ENCODE peak calls at places on chromosome 17, in seven cellular contexts. One of them, this sample, is unnamed.

GRCh38 chr17:8052256-8053252 is 13.7 kb downstream of the ALOX15B start:
- DNase-seq in GM23338: no peak
- DNase-seq in left ventricle myocardium inferior: no peak
- DNase-seq in adrenal gland: no peak
- DNase-seq in uterus: no peak
- DNase-seq in GM23248: no peak
- DNase-seq in aorta: peak
- DNase-seq in this sample: no peak

GRCh38 chr17:63232565-63233310 is 213.4 kb downstream of the CYB561 start:
- DNase-seq in adrenal gland: no peak
- DNase-seq in left ventricle myocardium inferior: no peak
- DNase-seq in GM23248: no peak
- DNase-seq in uterus: no peak
- DNase-seq in GM23338: peak
- DNase-seq in aorta: peak
- DNase-seq in this sample: no peak

GRCh38 chr17:44863254-44863918 is 15.7 kb downstream of the HIGD1B start:
- DNase-seq in uterus: no peak
- DNase-seq in adrenal gland: peak
- DNase-seq in aorta: peak
- DNase-seq in left ventricle myocardium inferior: no peak
- DNase-seq in GM23248: no peak
- DNase-seq in GM23338: no peak
- DNase-seq in this sample: no peak

GRCh38 chr17:61456688-61457225 is 4.5 kb downstream of the TBX4 start:
- DNase-seq in uterus: no peak
- DNase-seq in adrenal gland: no peak
- DNase-seq in left ventricle myocardium inferior: no peak
- DNase-seq in GM23248: peak
- DNase-seq in aorta: peak
- DNase-seq in GM23338: no peak
- DNase-seq in this sample: no peak

GRCh38 chr17:30961213-30962188 is 9.3 kb upstream of the RNF135 start:
- DNase-seq in left ventricle myocardium inferior: no peak
- DNase-seq in adrenal gland: no peak
- DNase-seq in uterus: no peak
- DNase-seq in aorta: peak
- DNase-seq in GM23248: peak
- DNase-seq in GM23338: peak
- DNase-seq in this sample: no peak

GRCh38 chr17:79223471-79223870 is 148.8 kb downstream of the ENGASE start:
- DNase-seq in GM23248: no peak
- DNase-seq in aorta: no peak
- DNase-seq in adrenal gland: no peak
- DNase-seq in GM23338: no peak
- DNase-seq in uterus: no peak
- DNase-seq in left ventricle myocardium inferior: no peak
- DNase-seq in this sample: peak

GRCh38 chr17:41689497-41690299 is 1.0 kb downstream of the EIF1 start:
- DNase-seq in aorta: no peak
- DNase-seq in left ventricle myocardium inferior: no peak
- DNase-seq in uterus: peak
- DNase-seq in adrenal gland: peak
- DNase-seq in GM23338: peak
- DNase-seq in GM23248: peak
- DNase-seq in this sample: peak

GRCh38 chr17:8103549-8103948 is 14.8 kb downstream of the ALOXE3 start:
- DNase-seq in left ventricle myocardium inferior: no peak
- DNase-seq in GM23338: no peak
- DNase-seq in uterus: no peak
- DNase-seq in GM23248: peak
- DNase-seq in adrenal gland: peak
- DNase-seq in aorta: no peak
- DNase-seq in this sample: no peak

GRCh38 chr17:59842901-59843652 is 49.7 kb downstream of the TUBD1 start:
- DNase-seq in GM23338: peak
- DNase-seq in GM23248: peak
- DNase-seq in adrenal gland: peak
- DNase-seq in uterus: no peak
- DNase-seq in aorta: peak
- DNase-seq in left ventricle myocardium inferior: no peak
- DNase-seq in this sample: no peak

GRCh38 chr17:41688641-41689496 is at the start of gene EIF1:
- DNase-seq in left ventricle myocardium inferior: peak
- DNase-seq in aorta: peak
- DNase-seq in uterus: peak
- DNase-seq in adrenal gland: peak
- DNase-seq in GM23338: peak
- DNase-seq in GM23248: peak
- DNase-seq in this sample: peak

GRCh38 chr17:29726721-29727252 is 104.1 kb upstream of the CORO6 start:
- DNase-seq in adrenal gland: no peak
- DNase-seq in uterus: no peak
- DNase-seq in aorta: no peak
- DNase-seq in GM23248: peak
- DNase-seq in left ventricle myocardium inferior: no peak
- DNase-seq in GM23338: no peak
- DNase-seq in this sample: peak

GRCh38 chr17:78330570-78331224 is 29.2 kb downstream of the SOCS3 start:
- DNase-seq in GM23248: no peak
- DNase-seq in aorta: no peak
- DNase-seq in adrenal gland: no peak
- DNase-seq in GM23338: no peak
- DNase-seq in uterus: peak
- DNase-seq in left ventricle myocardium inferior: no peak
- DNase-seq in this sample: no peak

GRCh38 chr17:50431219-50431618 is 5.2 kb downstream of the ACSF2 start:
- DNase-seq in adrenal gland: no peak
- DNase-seq in GM23338: no peak
- DNase-seq in left ventricle myocardium inferior: no peak
- DNase-seq in aorta: no peak
- DNase-seq in GM23248: no peak
- DNase-seq in uterus: no peak
- DNase-seq in this sample: no peak

GRCh38 chr17:75271233-75271954 is 363 bp upstream of the MIF4GD start:
- DNase-seq in uterus: peak
- DNase-seq in GM23338: peak
- DNase-seq in left ventricle myocardium inferior: peak
- DNase-seq in adrenal gland: peak
- DNase-seq in aorta: peak
- DNase-seq in GM23248: peak
- DNase-seq in this sample: peak
- H3K27ac ChIP-seq in uterus: peak
- H3K27ac ChIP-seq in GM23338: no peak
- H3K27ac ChIP-seq in left ventricle myocardium inferior: peak
- H3K27ac ChIP-seq in adrenal gland: peak
- H3K27ac ChIP-seq in aorta: no peak
- H3K27ac ChIP-seq in GM23248: no peak
- H3K27ac ChIP-seq in this sample: no peak

GRCh38 chr17:40176409-40177110 is 710 bp upstream of the RAPGEFL1 start:
- DNase-seq in uterus: no peak
- DNase-seq in aorta: no peak
- DNase-seq in GM23338: no peak
- DNase-seq in GM23248: no peak
- DNase-seq in adrenal gland: no peak
- DNase-seq in left ventricle myocardium inferior: no peak
- DNase-seq in this sample: no peak
- H3K27ac ChIP-seq in uterus: no peak
- H3K27ac ChIP-seq in aorta: no peak
- H3K27ac ChIP-seq in GM23338: peak
- H3K27ac ChIP-seq in GM23248: no peak
- H3K27ac ChIP-seq in adrenal gland: no peak
- H3K27ac ChIP-seq in left ventricle myocardium inferior: no peak
- H3K27ac ChIP-seq in this sample: no peak

GRCh38 chr17:65279456-65279855 is 142.3 kb downstream of the RGS9 start:
- DNase-seq in adrenal gland: no peak
- DNase-seq in aorta: no peak
- DNase-seq in GM23338: no peak
- DNase-seq in left ventricle myocardium inferior: no peak
- DNase-seq in GM23248: no peak
- DNase-seq in uterus: no peak
- DNase-seq in this sample: no peak

GRCh38 chr17:65278050-65278819 is 141.1 kb downstream of the RGS9 start:
- DNase-seq in GM23338: peak
- DNase-seq in uterus: no peak
- DNase-seq in left ventricle myocardium inferior: no peak
- DNase-seq in GM23248: peak
- DNase-seq in adrenal gland: peak
- DNase-seq in aorta: no peak
- DNase-seq in this sample: peak

GRCh38 chr17:65278820-65279184 is 141.6 kb downstream of the RGS9 start:
- DNase-seq in GM23248: no peak
- DNase-seq in GM23338: no peak
- DNase-seq in aorta: no peak
- DNase-seq in uterus: no peak
- DNase-seq in adrenal gland: no peak
- DNase-seq in left ventricle myocardium inferior: no peak
- DNase-seq in this sample: no peak

DNA sequence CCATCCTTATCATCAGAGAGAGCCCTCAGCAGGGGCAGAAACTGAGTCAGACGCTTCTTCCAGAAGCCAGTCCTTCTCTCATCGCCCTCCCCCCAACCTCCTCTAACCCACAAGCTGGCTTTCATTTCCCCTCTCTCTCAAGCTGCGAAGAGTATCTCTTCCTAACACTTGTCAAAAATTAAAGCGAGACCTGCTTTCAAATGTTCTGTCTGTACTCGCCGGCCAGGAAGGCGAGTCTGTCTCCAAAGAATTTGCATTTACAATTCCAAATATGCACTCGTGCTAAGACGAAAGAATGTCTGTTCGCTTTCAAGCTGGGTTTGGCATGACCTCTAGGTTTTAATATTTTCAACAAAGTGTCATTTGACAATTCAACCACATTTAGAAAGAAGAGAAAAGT is 140.4 kb downstream of the RGS9 start:
- DNase-seq in aorta: no peak
- DNase-seq in GM23248: peak
- DNase-seq in uterus: no peak
- DNase-seq in adrenal gland: no peak
- DNase-seq in left ventricle myocardium inferior: no peak
- DNase-seq in GM23338: no peak
- DNase-seq in this sample: no peak
- H3K27ac ChIP-seq in aorta: no peak
- H3K27ac ChIP-seq in GM23248: no peak
- H3K27ac ChIP-seq in uterus: no peak
- H3K27ac ChIP-seq in adrenal gland: no peak
- H3K27ac ChIP-seq in left ventricle myocardium inferior: no peak
- H3K27ac ChIP-seq in GM23338: no peak
- H3K27ac ChIP-seq in this sample: no peak

DNA sequence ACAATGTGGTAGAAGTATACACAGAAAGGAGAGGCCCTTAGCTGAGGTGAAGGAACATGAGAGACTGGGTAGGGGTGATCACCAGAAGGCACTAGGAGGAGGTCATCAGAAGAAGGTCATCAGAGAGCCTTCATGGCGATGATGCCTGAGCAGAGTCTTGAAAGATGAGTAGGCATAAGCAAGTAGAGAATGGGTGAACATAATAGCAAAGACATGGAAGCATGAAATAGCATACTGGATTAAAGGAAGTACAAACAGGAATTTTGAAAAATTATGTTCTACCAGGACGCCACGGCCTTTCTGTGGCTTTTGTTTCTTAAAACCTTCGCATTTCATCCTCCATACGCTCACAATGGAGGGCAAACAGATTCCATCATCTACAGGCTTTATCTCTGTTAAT is 2.9 kb downstream of the IKZF3 start:
- DNase-seq in aorta: no peak
- DNase-seq in uterus: no peak
- DNase-seq in adrenal gland: no peak
- DNase-seq in left ventricle myocardium inferior: no peak
- DNase-seq in GM23338: no peak
- DNase-seq in GM23248: no peak
- DNase-seq in this sample: no peak
- H3K27ac ChIP-seq in aorta: no peak
- H3K27ac ChIP-seq in uterus: no peak
- H3K27ac ChIP-seq in adrenal gland: no peak
- H3K27ac ChIP-seq in left ventricle myocardium inferior: no peak
- H3K27ac ChIP-seq in GM23338: no peak
- H3K27ac ChIP-seq in GM23248: no peak
- H3K27ac ChIP-seq in this sample: no peak

DNA sequence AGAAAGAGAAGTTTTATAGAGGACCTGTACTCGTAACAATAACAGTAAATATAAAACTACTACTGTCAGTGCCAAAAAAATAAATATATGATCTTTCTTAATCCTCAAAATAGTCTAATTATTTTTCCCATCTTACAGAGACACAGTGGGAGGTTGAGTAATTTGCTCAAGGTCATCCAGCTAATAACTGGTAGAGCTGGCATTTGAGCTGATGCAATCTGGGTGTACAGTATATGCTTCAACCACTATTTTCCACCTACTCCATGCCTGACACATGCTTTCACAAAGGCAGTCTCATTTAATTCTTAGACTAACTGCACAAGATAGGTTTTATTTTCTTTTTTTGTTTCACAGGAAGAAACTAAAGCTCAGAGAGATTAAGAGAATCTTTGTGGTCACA is 33.6 kb downstream of the PIGL start:
- DNase-seq in adrenal gland: peak
- DNase-seq in aorta: no peak
- DNase-seq in uterus: no peak
- DNase-seq in GM23248: peak
- DNase-seq in left ventricle myocardium inferior: no peak
- DNase-seq in GM23338: no peak
- DNase-seq in this sample: no peak
- H3K27ac ChIP-seq in adrenal gland: peak
- H3K27ac ChIP-seq in aorta: no peak
- H3K27ac ChIP-seq in uterus: no peak
- H3K27ac ChIP-seq in GM23248: peak
- H3K27ac ChIP-seq in left ventricle myocardium inferior: no peak
- H3K27ac ChIP-seq in GM23338: no peak
- H3K27ac ChIP-seq in this sample: no peak

GRCh38 chr17:76048711-76049110 is 21.6 kb upstream of the EVPL start:
- DNase-seq in GM23338: peak
- DNase-seq in left ventricle myocardium inferior: no peak
- DNase-seq in GM23248: peak
- DNase-seq in adrenal gland: no peak
- DNase-seq in uterus: no peak
- DNase-seq in aorta: no peak
- DNase-seq in this sample: peak
- H3K27ac ChIP-seq in GM23338: peak
- H3K27ac ChIP-seq in left ventricle myocardium inferior: no peak
- H3K27ac ChIP-seq in GM23248: no peak
- H3K27ac ChIP-seq in adrenal gland: no peak
- H3K27ac ChIP-seq in uterus: no peak
- H3K27ac ChIP-seq in aorta: no peak
- H3K27ac ChIP-seq in this sample: peak